ENCODE peak calls at places on chromosomes 11 and 22, in eight cellular contexts. One of them, this sample, is unnamed.

GRCh38 chr11:79050784-79051183 is 390.0 kb downstream of the TENM4 start:
- DNase-seq in aorta: no peak
- DNase-seq in CD4-positive, alpha-beta memory T cell: no peak
- DNase-seq in dermis microvascular lymphatic vessel endothelial cell: no peak
- DNase-seq in EH: no peak
- DNase-seq in PC-9: no peak
- DNase-seq in RWPE1: no peak
- DNase-seq in GM03348: no peak
- DNase-seq in this sample: no peak

GRCh38 chr11:106076421-106076922 is 675 bp downstream of the KBTBD3 start:
- DNase-seq in PC-9: no peak
- DNase-seq in EH: no peak
- DNase-seq in RWPE1: peak; percentile 1
- DNase-seq in dermis microvascular lymphatic vessel endothelial cell: no peak
- DNase-seq in aorta: no peak
- DNase-seq in GM03348: peak; percentile 2
- DNase-seq in CD4-positive, alpha-beta memory T cell: no peak
- DNase-seq in this sample: no peak

GRCh38 chr11:72521672-72522071 is 87.3 kb upstream of the CLPB start:
- DNase-seq in EH: no peak
- DNase-seq in PC-9: no peak
- DNase-seq in RWPE1: no peak
- DNase-seq in CD4-positive, alpha-beta memory T cell: no peak
- DNase-seq in aorta: no peak
- DNase-seq in GM03348: no peak
- DNase-seq in dermis microvascular lymphatic vessel endothelial cell: no peak
- DNase-seq in this sample: no peak

GRCh38 chr11:27287205-27287604 is 75.8 kb downstream of the CCDC34 start:
- DNase-seq in PC-9: no peak
- DNase-seq in CD4-positive, alpha-beta memory T cell: no peak
- DNase-seq in aorta: no peak
- DNase-seq in dermis microvascular lymphatic vessel endothelial cell: no peak
- DNase-seq in GM03348: no peak
- DNase-seq in RWPE1: no peak
- DNase-seq in EH: no peak
- DNase-seq in this sample: no peak

GRCh38 chr11:57601297-57601696 is 3.8 kb downstream of the SERPING1 start:
- DNase-seq in EH: peak; percentile 7
- DNase-seq in RWPE1: no peak
- DNase-seq in PC-9: no peak
- DNase-seq in CD4-positive, alpha-beta memory T cell: no peak
- DNase-seq in dermis microvascular lymphatic vessel endothelial cell: no peak
- DNase-seq in GM03348: no peak
- DNase-seq in aorta: no peak
- DNase-seq in this sample: no peak

GRCh38 chr11:95296165-95296564 is 65.2 kb upstream of the SESN3 start:
- DNase-seq in aorta: no peak
- DNase-seq in PC-9: no peak
- DNase-seq in EH: no peak
- DNase-seq in GM03348: no peak
- DNase-seq in RWPE1: no peak
- DNase-seq in CD4-positive, alpha-beta memory T cell: no peak
- DNase-seq in dermis microvascular lymphatic vessel endothelial cell: no peak
- DNase-seq in this sample: no peak

GRCh38 chr22:28220626-28221363 is 301.7 kb upstream of the PITPNB start:
- DNase-seq in aorta: no peak
- DNase-seq in EH: no peak
- DNase-seq in GM03348: no peak
- DNase-seq in CD4-positive, alpha-beta memory T cell: no peak
- DNase-seq in PC-9: no peak
- DNase-seq in dermis microvascular lymphatic vessel endothelial cell: no peak
- DNase-seq in RWPE1: no peak
- DNase-seq in this sample: no peak

GRCh38 chr11:86041975-86042378 is 26.9 kb downstream of the PICALM start:
- DNase-seq in RWPE1: peak; percentile 67
- DNase-seq in dermis microvascular lymphatic vessel endothelial cell: peak; percentile 90
- DNase-seq in GM03348: peak; percentile 80
- DNase-seq in aorta: no peak
- DNase-seq in PC-9: peak; percentile 79
- DNase-seq in CD4-positive, alpha-beta memory T cell: peak; percentile 75
- DNase-seq in EH: peak; percentile 90
- DNase-seq in this sample: peak; percentile 93

GRCh38 chr11:4626207-4627105 is 10.8 kb upstream of the OR51D1 start:
- DNase-seq in GM03348: no peak
- DNase-seq in RWPE1: peak; percentile 44
- DNase-seq in aorta: no peak
- DNase-seq in EH: peak; percentile 66
- DNase-seq in PC-9: peak; percentile 39
- DNase-seq in dermis microvascular lymphatic vessel endothelial cell: peak; percentile 74
- DNase-seq in CD4-positive, alpha-beta memory T cell: peak; percentile 17
- DNase-seq in this sample: no peak

GRCh38 chr11:13287681-13288080 is 10.1 kb downstream of the BMAL1 start:
- DNase-seq in RWPE1: no peak
- DNase-seq in GM03348: no peak
- DNase-seq in PC-9: no peak
- DNase-seq in aorta: no peak
- DNase-seq in CD4-positive, alpha-beta memory T cell: no peak
- DNase-seq in EH: peak; percentile 24
- DNase-seq in dermis microvascular lymphatic vessel endothelial cell: no peak
- DNase-seq in this sample: no peak

GRCh38 chr11:128757886-128758612 is 64.2 kb downstream of the FLI1 start:
- DNase-seq in EH: no peak
- DNase-seq in CD4-positive, alpha-beta memory T cell: no peak
- DNase-seq in GM03348: no peak
- DNase-seq in RWPE1: no peak
- DNase-seq in dermis microvascular lymphatic vessel endothelial cell: no peak
- DNase-seq in PC-9: no peak
- DNase-seq in aorta: no peak
- DNase-seq in this sample: no peak